ENCODE peak calls at places on chromosome 5, in four cellular contexts. One of them, this sample, is unnamed.

GRCh38 chr5:80408475-80408875 is 611 bp downstream of the ZFYVE16 start:
- DNase-seq in GM04503: no peak
- DNase-seq in AG08396: peak
- DNase-seq in esophagus squamous epithelium: no peak
- DNase-seq in this sample: no peak

GRCh38 chr5:58394326-58394725 is 65.6 kb downstream of the PLK2 start:
- DNase-seq in GM04503: no peak
- DNase-seq in AG08396: no peak
- DNase-seq in esophagus squamous epithelium: no peak
- DNase-seq in this sample: no peak

GRCh38 chr5:37791321-37791720 is 48.5 kb downstream of the GDNF start:
- DNase-seq in GM04503: no peak
- DNase-seq in AG08396: no peak
- DNase-seq in esophagus squamous epithelium: no peak
- DNase-seq in this sample: no peak

GRCh38 chr5:172503925-172504730 is 49.8 kb upstream of the SH3PXD2B start:
- DNase-seq in GM04503: no peak
- DNase-seq in AG08396: no peak
- DNase-seq in esophagus squamous epithelium: no peak
- DNase-seq in this sample: no peak

GRCh38 chr5:32508806-32509805 is 64.6 kb upstream of the ZFR start:
- DNase-seq in esophagus squamous epithelium: no peak
- DNase-seq in AG08396: no peak
- DNase-seq in GM04503: no peak
- DNase-seq in this sample: no peak

GRCh38 chr5:131436081-131436480 is 172.2 kb downstream of the CDC42SE2 start:
- DNase-seq in GM04503: no peak
- DNase-seq in AG08396: no peak
- DNase-seq in esophagus squamous epithelium: no peak
- DNase-seq in this sample: no peak

GRCh38 chr5:159240301-159240870 is 22.7 kb upstream of the UBLCP1 start:
- DNase-seq in AG08396: no peak
- DNase-seq in GM04503: no peak
- DNase-seq in esophagus squamous epithelium: no peak
- DNase-seq in this sample: no peak

GRCh38 chr5:108382784-108383358 is 973 bp upstream of the FBXL17 start:
- DNase-seq in GM04503: no peak
- DNase-seq in AG08396: peak
- DNase-seq in esophagus squamous epithelium: no peak
- DNase-seq in this sample: peak

GRCh38 chr5:143033535-143034260 is 263.5 kb downstream of the ARHGAP26 start:
- DNase-seq in AG08396: peak
- DNase-seq in GM04503: peak
- DNase-seq in esophagus squamous epithelium: no peak
- DNase-seq in this sample: no peak

GRCh38 chr5:172284275-172284971 is 859 bp upstream of the UBTD2 start:
- DNase-seq in esophagus squamous epithelium: no peak
- DNase-seq in GM04503: no peak
- DNase-seq in AG08396: peak
- DNase-seq in this sample: no peak

GRCh38 chr5:65612298-65612907 is 11.7 kb downstream of the TRIM23 start:
- DNase-seq in esophagus squamous epithelium: no peak
- DNase-seq in AG08396: no peak
- DNase-seq in GM04503: no peak
- DNase-seq in this sample: no peak

GRCh38 chr5:112957970-112958773 is 18.4 kb upstream of the DCP2 start:
- DNase-seq in esophagus squamous epithelium: no peak
- DNase-seq in GM04503: peak
- DNase-seq in AG08396: peak
- DNase-seq in this sample: no peak

GRCh38 chr5:64690417-64691151 is at the start of gene SHISAL2B:
- DNase-seq in GM04503: no peak
- DNase-seq in AG08396: peak
- DNase-seq in esophagus squamous epithelium: no peak
- DNase-seq in this sample: no peak

GRCh38 chr5:171137768-171138540 is 171.1 kb upstream of the TLX3 start:
- DNase-seq in GM04503: no peak
- DNase-seq in esophagus squamous epithelium: no peak
- DNase-seq in AG08396: no peak
- DNase-seq in this sample: no peak

GRCh38 chr5:13987843-13988464 is 43.5 kb upstream of the DNAH5 start:
- DNase-seq in GM04503: peak
- DNase-seq in AG08396: peak
- DNase-seq in esophagus squamous epithelium: no peak
- DNase-seq in this sample: no peak